ENCODE peak calls at places on chromosomes 3 and 15, in four cellular contexts. C is stimulated activated CD4-positive, alpha-beta T cell treated with anti-CD3 and anti-CD28 coated beads, Interleukin-4, amount 100 ng/mL, for 1 hour; G is mucosa of gallbladder; O is amygdala. U is an unnamed sample.

GRCh38 chr3:73695841-73696240 is 71.1 kb upstream of the PDZRN3 start:
- DNase-seq in C (no peak), G (no peak), O (no peak), U (no peak)

GRCh38 chr3:147987549-147987948 is 578.4 kb downstream of the ZIC1 start:
- DNase-seq in C (no peak), G (no peak), O (no peak), U (no peak)

GRCh38 chr3:193731656-193732055 is 138.6 kb downstream of the OPA1 start:
- DNase-seq in C (no peak), G (no peak), O (no peak), U (no peak)

GRCh38 chr15:69395991-69396390 is 18.2 kb upstream of the KIF23 start:
- DNase-seq in C (no peak), G (no peak), O (no peak), U (no peak)

GRCh38 chr3:169479314-169479939 is 184.1 kb downstream of the MECOM start:
- DNase-seq in C (no peak), G (no peak), O (no peak), U (no peak)

GRCh38 chr3:196843435-196844110 is 24.1 kb upstream of the SENP5 start:
- DNase-seq in C (no peak), G (no peak), O (no peak), U (no peak)

GRCh38 chr3:52022323-52023100 is 26.8 kb upstream of the RPL29 start:
- DNase-seq in C (no peak), G (no peak), O (peak; percentile 56), U (no peak)

GRCh38 chr3:33749546-33750215 is 31.6 kb upstream of the CLASP2 start:
- DNase-seq in C (no peak), G (no peak), O (no peak), U (no peak)

GRCh38 chr3:13637311-13637891 is 88.5 kb downstream of the FBLN2 start:
- DNase-seq in C (no peak), G (no peak), O (no peak), U (peak; percentile 83)

GRCh38 chr3:127988770-127989518 is 63.3 kb upstream of the SEC61A1 start:
- DNase-seq in C (no peak), G (no peak), O (no peak), U (no peak)

GRCh38 chr15:65922621-65923020 is 53.3 kb downstream of the RAB11A start:
- DNase-seq in C (no peak), G (no peak), O (no peak), U (no peak)

GRCh38 chr3:6526321-6526720 is 334.6 kb upstream of the GRM7 start:
- DNase-seq in C (no peak), G (no peak), O (no peak), U (peak; percentile 13)

GRCh38 chr3:50275160-50275995 is 3.5 kb upstream of the LSMEM2 start:
- DNase-seq in C (no peak), G (no peak), O (no peak), U (no peak)

GRCh38 chr3:14299767-14300166 is 102.6 kb upstream of the SLC6A6 start:
- DNase-seq in C (no peak), G (no peak), O (no peak), U (no peak)

GRCh38 chr15:64343222-64343621 is 12.8 kb downstream of the CSNK1G1 start:
- DNase-seq in C (no peak), G (no peak), O (no peak), U (no peak)

GRCh38 chr3:118775021-118775420 is 259.6 kb downstream of the IGSF11 start:
- DNase-seq in C (no peak), G (no peak), O (no peak), U (no peak)

GRCh38 chr3:54691230-54691900 is 236.5 kb downstream of the LRTM1 start:
- DNase-seq in C (no peak), G (no peak), O (no peak), U (no peak)

GRCh38 chr3:171264758-171265157 is 195.4 kb downstream of the TNIK start:
- DNase-seq in C (no peak), G (no peak), O (no peak), U (no peak)

GRCh38 chr3:60827666-60828065 is 423.6 kb downstream of the FHIT start:
- DNase-seq in C (no peak), G (no peak), O (no peak), U (no peak)

GRCh38 chr3:36900474-36901443 is 44.1 kb downstream of the TRANK1 start:
- DNase-seq in C (no peak), G (no peak), O (no peak), U (no peak)

U was measured in small intestine.